ENCODE peak calls at places on chromosome 2, in four cellular contexts. One of them, this sample, is unnamed.

GRCh38 chr2:40027968-40028367 is 248.9 kb upstream of the THUMPD2 start:
- DNase-seq in endothelial cell: no peak
- DNase-seq in left lobe of liver: no peak
- DNase-seq in HL-60: no peak
- DNase-seq in this sample: peak

GRCh38 chr2:160719116-160719515 is 225.5 kb upstream of the RBMS1 start:
- DNase-seq in HL-60: no peak
- DNase-seq in endothelial cell: no peak
- DNase-seq in left lobe of liver: no peak
- DNase-seq in this sample: peak

GRCh38 chr2:165720526-165720925 is 73.5 kb downstream of the GALNT3 start:
- DNase-seq in endothelial cell: no peak
- DNase-seq in left lobe of liver: no peak
- DNase-seq in HL-60: no peak
- DNase-seq in this sample: peak

GRCh38 chr2:127220102-127220806 is at the start of gene CYP27C1:
- DNase-seq in endothelial cell: peak
- DNase-seq in HL-60: no peak
- DNase-seq in left lobe of liver: no peak
- DNase-seq in this sample: peak

GRCh38 chr2:3025984-3026383 is 351.6 kb downstream of the EIPR1 start:
- DNase-seq in HL-60: no peak
- DNase-seq in endothelial cell: no peak
- DNase-seq in left lobe of liver: no peak
- DNase-seq in this sample: no peak

GRCh38 chr2:61114147-61114546 is 47.8 kb upstream of the C2orf74 start:
- DNase-seq in left lobe of liver: no peak
- DNase-seq in endothelial cell: no peak
- DNase-seq in HL-60: no peak
- DNase-seq in this sample: no peak

GRCh38 chr2:239548491-239548890 is 147.7 kb upstream of the HDAC4 start:
- DNase-seq in endothelial cell: no peak
- DNase-seq in HL-60: no peak
- DNase-seq in left lobe of liver: no peak
- DNase-seq in this sample: no peak

GRCh38 chr2:8554296-8554806 is 127.5 kb upstream of the ID2 start:
- DNase-seq in endothelial cell: no peak
- DNase-seq in left lobe of liver: peak
- DNase-seq in HL-60: no peak
- DNase-seq in this sample: no peak

GRCh38 chr2:136244558-136244885 is 126.6 kb upstream of the CXCR4 start:
- DNase-seq in HL-60: no peak
- DNase-seq in left lobe of liver: no peak
- DNase-seq in endothelial cell: no peak
- DNase-seq in this sample: no peak

GRCh38 chr2:204049635-204050034 is 113.1 kb downstream of the ICOS start:
- DNase-seq in endothelial cell: no peak
- DNase-seq in left lobe of liver: no peak
- DNase-seq in HL-60: no peak
- DNase-seq in this sample: no peak

GRCh38 chr2:165825041-165825440 is 31.0 kb upstream of the GALNT3 start:
- DNase-seq in left lobe of liver: no peak
- DNase-seq in HL-60: no peak
- DNase-seq in endothelial cell: no peak
- DNase-seq in this sample: peak